ENCODE peak calls at places on chromosomes 6 and 20, in six cellular contexts. G is left ventricle myocardium inferior, X is hepatocyte, M is cardiac fibroblast, B is fibroblast of the aortic adventitia, S is lung. V is an unnamed sample.

GRCh38 chr6:92577077-92577719 is 842.2 kb downstream of the EPHA7 start:
- DNase-seq in B (no peak), S (no peak), X (no peak), G (no peak), M (no peak), V (no peak)

GRCh38 chr6:122832515-122833228 is 43.6 kb downstream of the SMPDL3A start:
- DNase-seq in S (no peak), B (no peak), X (no peak), M (no peak), G (no peak), V (no peak)

GRCh38 chr20:45874576-45874975 is 6.5 kb upstream of the ZSWIM1 start:
- DNase-seq in S (no peak), M (no peak), B (no peak), G (no peak), X (no peak), V (no peak)

GRCh38 chr6:153170511-153170910 is 39.4 kb upstream of the RGS17 start:
- DNase-seq in M (peak; percentile 84), G (no peak), X (no peak), B (peak; percentile 7), S (no peak), V (no peak)

GRCh38 chr20:55057779-55058415 is 582.5 kb downstream of the DOK5 start:
- DNase-seq in B (no peak), M (no peak), S (no peak), X (no peak), G (no peak), V (no peak)

GRCh38 chr6:139981810-139982550 is 607.5 kb upstream of the CITED2 start:
- DNase-seq in G (no peak), S (no peak), M (peak; percentile 66), X (peak; percentile 66), B (peak; percentile 50), V (peak; percentile 25)

GRCh38 chr20:6814945-6815344 is 47.5 kb downstream of the BMP2 start:
- DNase-seq in S (no peak), G (no peak), M (no peak), X (no peak), B (peak; percentile 5), V (no peak)

GRCh38 chr6:155432293-155432692 is 23.3 kb downstream of the NOX3 start:
- DNase-seq in S (no peak), X (no peak), B (no peak), M (peak; percentile 75), G (no peak), V (no peak)

GRCh38 chr6:111417946-111418345 is 65.1 kb downstream of the REV3L start:
- DNase-seq in B (no peak), M (peak; percentile 39), X (no peak), G (no peak), S (no peak), V (no peak)

GRCh38 chr6:56445818-56446217 is 196.9 kb downstream of the DST start:
- DNase-seq in X (no peak), S (no peak), G (no peak), B (no peak), M (no peak), V (no peak)

GRCh38 chr20:37593710-37594109 is 66.0 kb upstream of the BLCAP start:
- DNase-seq in X (no peak), S (no peak), B (no peak), M (no peak), G (no peak), V (no peak)

DNA sequence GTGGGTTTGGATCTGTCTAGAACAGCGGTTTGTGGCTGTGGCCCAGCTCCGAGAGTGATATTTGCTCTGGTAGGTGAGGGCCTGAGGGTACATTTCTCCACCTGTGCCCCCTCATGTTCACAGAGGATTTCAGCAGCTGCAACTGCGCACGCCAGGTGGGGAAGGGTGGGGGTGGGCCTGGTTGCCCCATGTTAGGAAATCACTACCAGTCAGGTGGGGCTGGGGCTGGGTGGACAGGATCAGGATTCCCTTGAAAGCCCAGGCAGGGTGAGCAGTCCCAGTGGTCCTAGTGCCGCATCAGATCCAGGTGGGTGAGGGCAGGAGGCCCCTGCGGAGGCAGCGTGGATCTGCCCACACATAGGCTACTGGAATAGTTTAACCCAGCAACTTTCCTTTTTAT is 334.0 kb downstream of the ZFAND3 start:
- DNase-seq in X (no peak), G (no peak), S (no peak), B (no peak), M (no peak), V (no peak)
- H3K4me3 ChIP-seq in X (no peak overlapping the region), G (no peak overlapping the region), S (no peak overlapping the region), B (no peak overlapping the region), M (no peak overlapping the region), V (no peak overlapping the region)

GRCh38 chr20:844473-845225 is 11.1 kb downstream of the FAM110A start:
- DNase-seq in B (peak; percentile 86), G (peak; percentile 90), X (peak; percentile 96), M (peak; percentile 91), S (peak; percentile 96), V (peak; percentile 89)
- H3K4me3 ChIP-seq in B (peak overlapping the region; percentile 53), G (peak overlapping the region; percentile 67), X (no peak overlapping the region), M (peak overlapping the region; percentile 42), S (peak overlapping the region; percentile 12), V (no peak overlapping the region)

GRCh38 chr6:166365221-166365620 is 17.5 kb downstream of the MPC1 start:
- DNase-seq in S (no peak), B (peak; percentile 84), M (peak; percentile 84), X (no peak), G (no peak), V (no peak)
- H3K4me3 ChIP-seq in S (no peak overlapping the region), B (no peak overlapping the region), M (no peak overlapping the region), X (no peak overlapping the region), G (peak overlapping the region; percentile 36), V (no peak overlapping the region)

DNA sequence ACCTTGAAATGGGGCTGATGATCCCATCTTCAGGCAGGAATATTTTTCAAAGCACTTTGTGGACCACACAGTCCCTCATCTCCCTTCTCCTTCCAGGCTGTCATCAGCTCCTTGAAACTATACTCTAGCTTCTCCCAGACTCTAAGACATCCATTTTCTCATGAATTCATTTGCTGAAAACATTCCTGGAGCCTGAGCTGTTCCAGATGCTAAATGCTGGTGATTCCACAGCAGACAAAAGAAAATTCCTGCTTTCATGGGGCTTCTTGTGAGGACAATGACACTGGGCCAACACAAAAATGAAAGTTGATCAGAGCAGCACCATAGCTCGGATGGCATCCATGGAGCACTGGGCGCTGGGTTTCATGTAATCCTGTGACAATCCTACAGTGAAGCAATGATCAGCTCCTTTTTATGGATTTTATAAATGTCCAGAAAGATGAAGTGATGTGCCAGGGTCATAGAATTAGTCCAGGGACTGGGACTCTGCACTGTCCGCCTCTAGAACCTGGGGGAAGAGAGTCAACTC is 47.4 kb upstream of the STX16 start:
- DNase-seq in M (peak; percentile 46), S (no peak), G (no peak), X (no peak), B (peak; percentile 67), V (no peak)
- H3K4me3 ChIP-seq in M (no peak overlapping the region), S (no peak overlapping the region), G (no peak overlapping the region), X (no peak overlapping the region), B (no peak overlapping the region), V (no peak overlapping the region)